ENCODE peak calls at places on chromosomes 2 and 18, in four cellular contexts. D is HepG2, L is WTC11, Z is GM12878. F is an unnamed sample.

GRCh38 chr2:7031424-7032245 is 114.4 kb downstream of the RNF144A start:
- DNase-seq in Z (no peak), D (peak), L (no peak), F (no peak)

GRCh38 chr2:45024600-45025291 is 15.5 kb upstream of the SIX2 start:
- DNase-seq in D (no peak), Z (no peak), L (no peak), F (peak)

GRCh38 chr18:62326646-62327348 is 1.7 kb downstream of the TNFRSF11A start:
- DNase-seq in Z (no peak), D (no peak), L (no peak), F (no peak)

GRCh38 chr2:134181219-134181618 is 72.7 kb upstream of the MGAT5 start:
- DNase-seq in D (no peak), L (no peak), Z (peak), F (no peak)

GRCh38 chr2:98454073-98454472 is 9.4 kb downstream of the INPP4A start:
- DNase-seq in D (no peak), L (no peak), Z (no peak), F (no peak)

GRCh38 chr18:3852321-3852720 is 402.3 kb downstream of the TGIF1 start:
- DNase-seq in D (no peak), Z (no peak), L (no peak), F (no peak)

GRCh38 chr2:100643459-100643858 is 80.7 kb downstream of the PDCL3 start:
- DNase-seq in L (no peak), Z (no peak), D (no peak), F (no peak)

GRCh38 chr2:152247337-152247695 is 71.8 kb upstream of the STAM2 start:
- DNase-seq in L (no peak), D (no peak), Z (no peak), F (no peak)

GRCh38 chr2:171583566-171583965 is 61.3 kb downstream of the CYBRD1 start:
- DNase-seq in Z (no peak), L (no peak), D (no peak), F (no peak)

GRCh38 chr2:37869756-37870155 is 55.3 kb upstream of the RMDN2 start:
- DNase-seq in Z (no peak), L (no peak), D (no peak), F (no peak)

GRCh38 chr2:9288681-9289338 is 82.2 kb downstream of the ASAP2 start:
- DNase-seq in D (no peak), L (no peak), Z (no peak), F (no peak)

GRCh38 chr18:24600076-24600654 is 139.7 kb downstream of the HRH4 start:
- DNase-seq in Z (no peak), L (no peak), D (peak), F (peak)

GRCh38 chr2:59887348-59887747 is 666.1 kb downstream of the BCL11A start:
- DNase-seq in L (no peak), D (no peak), Z (no peak), F (no peak)

GRCh38 chr2:86026744-86027065 is 79.0 kb downstream of the POLR1A start:
- DNase-seq in L (no peak), D (no peak), Z (no peak), F (no peak)

GRCh38 chr2:24448811-24449210 is 42.2 kb upstream of the NCOA1 start:
- DNase-seq in Z (no peak), D (no peak), L (no peak), F (no peak)

GRCh38 chr18:61019902-61020301 is 313.3 kb upstream of the CDH20 start:
- DNase-seq in D (no peak), Z (no peak), L (no peak), F (no peak)

GRCh38 chr2:64402876-64403275 is 51.1 kb upstream of the LGALSL start:
- DNase-seq in Z (no peak), D (no peak), L (no peak), F (no peak)

GRCh38 chr18:1014496-1014895 is 109.8 kb downstream of the ADCYAP1 start:
- DNase-seq in D (no peak), L (no peak), Z (no peak), F (no peak)

GRCh38 chr2:54483426-54483825 is 27.3 kb downstream of the SPTBN1 start:
- DNase-seq in Z (no peak), D (peak), L (no peak), F (no peak)

GRCh38 chr18:65762556-65762955 is 11.7 kb downstream of the CDH7 start:
- DNase-seq in L (no peak), D (no peak), Z (no peak), F (no peak)

GRCh38 chr2:56206250-56206649 is 22.5 kb downstream of the CCDC85A start:
- DNase-seq in L (no peak), Z (no peak), D (no peak), F (no peak)

GRCh38 chr2:175259164-175259563 is 77.7 kb upstream of the ATP5MC3 start:
- DNase-seq in D (no peak), L (no peak), Z (no peak), F (no peak)

GRCh38 chr2:167406558-167406957 is 518.3 kb downstream of the XIRP2 start:
- DNase-seq in L (peak), Z (no peak), D (no peak), F (no peak)

GRCh38 chr2:174972924-174973323 is 32.3 kb downstream of the CHN1 start:
- DNase-seq in L (no peak), D (no peak), Z (no peak), F (no peak)

GRCh38 chr2:177334940-177335543 is 57.5 kb upstream of the AGPS start:
- DNase-seq in Z (no peak), L (no peak), D (peak), F (peak)

GRCh38 chr2:191710411-191710900 is 32.5 kb downstream of the NABP1 start:
- DNase-seq in D (no peak), L (no peak), Z (no peak), F (no peak)

GRCh38 chr2:98761267-98761781 is 30.4 kb upstream of the MGAT4A start:
- DNase-seq in L (no peak), Z (no peak), D (peak), F (no peak)

GRCh38 chr2:1993711-1994682 is 249.7 kb upstream of the PXDN start:
- DNase-seq in L (no peak), Z (no peak), D (no peak), F (no peak)

GRCh38 chr18:61531182-61531581 is 198.0 kb downstream of the CDH20 start:
- DNase-seq in L (no peak), Z (no peak), D (no peak), F (no peak)

GRCh38 chr2:100786297-100786658 is 33.7 kb upstream of the NPAS2 start:
- DNase-seq in L (no peak), Z (no peak), D (no peak), F (no peak)

GRCh38 chr2:65675350-65675749 is 243.0 kb upstream of the SPRED2 start:
- DNase-seq in L (no peak), D (no peak), Z (no peak), F (no peak)

GRCh38 chr18:23596183-23596582 is 9.9 kb upstream of the NPC1 start:
- DNase-seq in L (no peak), Z (no peak), D (no peak), F (no peak)

GRCh38 chr2:43106767-43107527 is 119.5 kb downstream of the ZFP36L2 start:
- DNase-seq in L (no peak), Z (peak), D (no peak), F (no peak)

GRCh38 chr2:179417436-179417949 is 152.9 kb upstream of the SESTD1 start:
- DNase-seq in Z (no peak), D (no peak), L (no peak), F (no peak)

GRCh38 chr2:166831930-166832329 is 56.4 kb upstream of the XIRP2 start:
- DNase-seq in L (no peak), D (no peak), Z (no peak), F (no peak)

GRCh38 chr2:232892221-232892620 is 22.2 kb downstream of the SNORC start:
- DNase-seq in Z (no peak), L (no peak), D (no peak), F (no peak)

GRCh38 chr2:29293830-29294438 is 178.7 kb downstream of the CLIP4 start:
- DNase-seq in D (peak), Z (no peak), L (peak), F (peak)

GRCh38 chr2:50546790-50547189 is 485.1 kb downstream of the NRXN1 start:
- DNase-seq in D (no peak), Z (no peak), L (no peak), F (no peak)

GRCh38 chr2:15630121-15630957 is 38.7 kb downstream of the DDX1 start:
- DNase-seq in Z (no peak), D (no peak), L (no peak), F (no peak)

GRCh38 chr2:40348665-40349064 is 103.2 kb downstream of the SLC8A1 start:
- DNase-seq in Z (no peak), L (no peak), D (no peak), F (no peak)
- TF ChIP-seq TCF7 in Z (no peak), L (no peak), D (no peak), F (no peak)

GRCh38 chr18:13617826-13618515 is 108.4 kb downstream of the FAM210A start:
- DNase-seq in D (no peak), Z (no peak), L (no peak), F (no peak)
- TF ChIP-seq TCF7 in D (no peak), Z (no peak), L (no peak), F (no peak)

GRCh38 chr18:80103231-80103630 is 5.8 kb upstream of the ADNP2 start:
- DNase-seq in L (no peak), D (no peak), Z (no peak), F (no peak)
- TF ChIP-seq TCF7 in L (no peak), D (no peak), Z (no peak), F (no peak)

DNA sequence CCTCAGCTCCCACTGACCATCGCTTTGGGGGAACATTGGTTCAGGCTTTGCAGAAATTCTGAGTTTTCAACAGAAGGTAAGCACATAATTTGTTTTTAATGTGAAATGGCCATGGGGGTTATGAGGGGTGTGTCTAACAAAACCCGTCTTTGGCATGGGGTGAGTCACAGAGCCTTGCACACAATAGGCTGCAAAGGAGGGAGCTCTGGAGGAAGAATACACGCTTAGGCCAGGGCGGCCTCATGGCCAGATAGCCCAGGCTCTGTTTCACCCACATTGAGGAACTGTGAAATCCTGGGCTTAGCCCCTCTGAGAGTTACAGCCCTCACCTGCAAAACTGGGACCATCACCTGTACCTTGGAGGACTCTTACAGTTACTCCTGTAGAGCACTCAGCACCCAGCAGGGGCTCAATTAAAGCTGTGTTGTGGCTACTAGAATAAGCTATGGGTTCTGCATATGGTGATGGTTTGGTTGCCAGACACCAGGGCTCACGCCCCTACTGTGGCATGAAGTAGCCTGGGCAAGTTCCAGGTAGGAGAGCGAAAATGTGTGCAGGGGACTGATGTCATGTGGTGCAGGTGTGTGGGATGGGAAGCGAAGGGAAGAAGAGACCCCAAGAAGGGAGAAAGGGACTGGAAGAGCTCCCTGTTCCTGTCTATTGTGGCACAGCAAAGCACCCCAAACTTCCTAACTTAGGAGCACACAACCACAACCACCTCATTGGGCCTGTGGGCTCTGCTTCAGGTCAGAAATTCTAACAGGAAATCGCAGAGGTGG is 140.7 kb upstream of the BCL2L11 start:
- DNase-seq in L (no peak), D (no peak), Z (no peak), F (no peak)
- TF ChIP-seq TCF7 in L (no peak), D (no peak), Z (no peak), F (no peak)

GRCh38 chr18:79642626-79643025 is 37.0 kb upstream of the CTDP1 start:
- DNase-seq in D (no peak), Z (no peak), L (no peak), F (no peak)
- TF ChIP-seq TCF7 in D (no peak), Z (no peak), L (no peak), F (no peak)

GRCh38 chr18:48997681-48997984 is 46.9 kb upstream of the SMAD7 start:
- DNase-seq in D (no peak), L (no peak), Z (no peak), F (no peak)

GRCh38 chr18:48996041-48996440 is 45.3 kb upstream of the SMAD7 start:
- DNase-seq in L (no peak), Z (no peak), D (no peak), F (no peak)

GRCh38 chr18:48996901-48997463 is 46.2 kb upstream of the SMAD7 start:
- DNase-seq in L (no peak), D (peak), Z (no peak), F (no peak)

GRCh38 chr18:48999569-48999968 is 48.8 kb upstream of the SMAD7 start:
- DNase-seq in D (no peak), Z (no peak), L (no peak), F (no peak)

DNA sequence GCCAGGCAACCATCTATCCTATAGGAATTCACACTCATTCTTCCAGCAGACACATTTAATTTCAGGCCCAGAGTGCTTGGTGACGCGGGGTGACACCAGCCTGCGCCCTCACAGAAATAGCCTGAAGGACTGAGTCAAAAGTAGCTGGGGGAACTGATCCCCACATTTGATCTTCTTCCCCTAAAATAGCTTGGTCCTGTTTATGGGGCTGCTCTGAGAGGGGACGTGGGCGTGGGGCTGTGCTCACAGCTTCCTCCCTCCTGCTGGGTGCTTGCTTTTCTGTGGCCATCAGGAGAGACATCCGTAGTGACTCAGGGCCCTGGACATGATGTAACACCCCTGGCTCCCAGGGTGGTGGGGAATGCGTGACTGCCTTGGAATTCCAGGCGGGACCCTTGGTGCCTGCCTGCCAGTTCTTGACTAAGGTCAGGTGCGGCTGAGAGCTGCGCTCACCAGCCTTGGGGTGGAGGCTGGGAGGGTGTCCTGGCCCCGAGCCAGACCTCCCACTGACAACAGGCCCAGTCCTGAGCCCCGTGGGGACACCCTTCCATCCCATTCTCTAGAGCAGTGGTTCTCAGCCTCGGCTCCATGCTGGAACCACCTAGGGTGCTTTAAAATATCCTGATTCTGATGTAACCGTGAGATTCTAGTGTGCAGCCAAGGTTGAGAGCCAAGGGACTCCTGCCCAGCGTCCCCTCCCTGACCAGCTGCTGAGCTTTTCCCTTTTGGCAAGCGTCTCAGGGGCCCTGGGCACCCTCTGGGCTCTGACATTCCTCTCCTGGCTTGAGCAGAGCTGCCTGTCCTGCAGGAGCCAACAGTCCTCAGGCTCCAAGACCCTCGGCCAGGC is 47.4 kb upstream of the SMAD7 start:
- DNase-seq in Z (no peak), L (peak), D (peak), F (peak)
- TF ChIP-seq TCF7 in Z (no peak), L (no peak), D (no peak), F (no peak)

GRCh38 chr2:187875836-187876235 is 321.6 kb upstream of the TFPI start:
- DNase-seq in L (no peak), D (no peak), Z (no peak), F (no peak)

GRCh38 chr2:187878096-187878495 is 323.9 kb upstream of the TFPI start:
- DNase-seq in D (no peak), Z (no peak), L (no peak), F (no peak)

GRCh38 chr2:187877391-187877790 is 323.2 kb upstream of the TFPI start:
- DNase-seq in Z (no peak), L (no peak), D (no peak), F (no peak)

GRCh38 chr2:187875271-187875670 is 321.0 kb upstream of the TFPI start:
- DNase-seq in L (no peak), Z (no peak), D (no peak), F (no peak)

DNA sequence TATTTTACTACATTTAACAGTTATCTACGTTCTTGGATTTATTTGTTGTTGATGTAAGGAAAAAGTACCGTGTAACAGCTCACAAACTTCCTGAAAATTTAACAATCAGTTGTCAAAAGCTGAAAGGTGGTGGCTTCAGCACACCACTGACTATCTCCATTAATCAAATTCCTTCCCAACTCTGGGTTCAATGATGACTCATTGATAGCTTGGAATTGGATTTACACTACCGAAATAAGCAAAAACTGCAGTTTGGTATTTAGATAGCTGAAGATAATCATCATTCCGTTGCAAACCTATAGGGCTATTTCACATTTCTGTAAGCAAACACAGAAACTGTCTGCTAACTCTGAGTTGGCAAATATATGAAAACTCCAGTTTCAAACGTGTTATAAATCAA is 322.3 kb upstream of the TFPI start:
- DNase-seq in D (no peak), L (no peak), Z (no peak), F (no peak)
- TF ChIP-seq TCF7 in D (no peak), L (no peak), Z (no peak), F (no peak)

DNA sequence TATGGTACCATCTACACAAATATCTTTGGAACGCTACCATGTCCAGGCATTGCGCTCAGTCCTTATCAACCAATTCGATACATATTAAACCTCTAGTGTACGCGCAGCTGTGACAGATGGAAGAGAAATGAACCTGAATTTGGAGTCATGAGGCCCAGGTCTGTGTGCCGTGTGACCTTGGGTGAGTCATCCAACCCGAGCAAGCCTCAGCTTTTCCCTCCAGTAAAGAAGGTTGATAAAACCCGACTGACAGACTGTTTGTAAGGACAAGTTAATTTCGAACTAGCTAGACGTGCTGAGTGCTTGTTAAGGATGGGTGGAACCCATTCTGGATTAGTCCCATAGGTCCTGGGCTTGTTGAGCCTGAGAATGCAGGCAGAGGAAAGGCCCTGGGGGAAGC is 28.2 kb downstream of the GREB1 start:
- DNase-seq in L (no peak), D (no peak), Z (no peak), F (peak)
- TF ChIP-seq TCF7 in L (no peak), D (no peak), Z (no peak), F (no peak)

GRCh38 chr2:40101076-40101688 is 322.1 kb upstream of the THUMPD2 start:
- DNase-seq in D (no peak), Z (no peak), L (no peak), F (no peak)

GRCh38 chr2:40106061-40106460 is 327.0 kb upstream of the THUMPD2 start:
- DNase-seq in Z (no peak), D (no peak), L (no peak), F (no peak)

GRCh38 chr2:40105593-40105992 is 326.5 kb upstream of the THUMPD2 start:
- DNase-seq in D (no peak), Z (no peak), L (no peak), F (no peak)

GRCh38 chr2:40103590-40103989 is 324.5 kb upstream of the THUMPD2 start:
- DNase-seq in L (no peak), Z (no peak), D (no peak), F (no peak)

DNA sequence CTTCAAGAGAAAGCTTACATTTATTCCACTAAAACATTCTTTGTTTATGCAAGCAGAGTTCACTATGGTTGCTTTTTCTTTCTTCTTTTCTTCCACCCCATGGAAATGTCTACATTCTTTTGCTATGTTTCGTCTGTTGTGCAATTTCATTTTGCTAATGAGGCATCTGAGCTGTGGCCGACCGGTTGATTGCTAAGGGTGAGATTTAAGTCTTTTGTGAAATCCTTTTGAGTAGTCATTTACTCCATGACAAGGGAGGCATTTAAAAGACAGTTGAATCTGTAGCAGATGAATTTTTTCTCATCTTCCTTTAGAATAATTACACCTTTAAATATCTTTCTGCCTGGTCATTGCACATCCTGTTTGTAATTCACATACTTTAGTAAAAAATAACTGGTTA is 324.1 kb upstream of the THUMPD2 start:
- DNase-seq in Z (no peak), L (no peak), D (no peak), F (no peak)
- TF ChIP-seq TCF7 in Z (no peak), L (no peak), D (no peak), F (no peak)

GRCh38 chr2:238948765-238949641 is 101.1 kb downstream of the TWIST2 start:
- DNase-seq in Z (no peak), D (no peak), L (no peak), F (no peak)
- TF ChIP-seq TCF7 in Z (no peak), D (no peak), L (no peak), F (no peak)